ENCODE peak calls at places on chromosomes 11 and 22, in nine cellular contexts. Q, Z, C, A, H, W, K, M and O are unnamed samples.

GRCh38 chr22:45376703-45377102 is 36.7 kb downstream of the SMC1B start:
- DNase-seq in Q (no peak), C (peak), Z (no peak), A (no peak), K (peak), W (no peak), M (no peak), H (no peak), O (peak)

GRCh38 chr11:71947498-71947897 is 18.7 kb downstream of the RNF121 start:
- DNase-seq in W (no peak), M (no peak), A (no peak), K (no peak), Q (no peak), Z (no peak), H (no peak), C (no peak), O (no peak)

GRCh38 chr11:9600166-9600565 is 26.7 kb downstream of the WEE1 start:
- DNase-seq in Q (no peak), Z (no peak), K (no peak), A (no peak), W (no peak), M (no peak), C (no peak), H (no peak), O (no peak)

GRCh38 chr11:35165416-35166368 is 26.7 kb downstream of the CD44 start:
- DNase-seq in W (peak), A (peak), K (peak), C (no peak), Q (peak), H (peak), Z (peak), M (peak), O (no peak)

GRCh38 chr11:11605821-11606450 is 15.9 kb downstream of the GALNT18 start:
- DNase-seq in H (no peak), M (no peak), A (no peak), W (no peak), Z (no peak), K (no peak), C (no peak), Q (no peak), O (no peak)

GRCh38 chr22:19717691-19718254 is 3.5 kb downstream of the SEPTIN5 start:
- DNase-seq in A (peak), M (peak), K (peak), W (peak), H (peak), Q (peak), Z (peak), C (peak), O (peak)

GRCh38 chr22:38570841-38571364 is 920 bp upstream of the DMC1 start:
- DNase-seq in Z (peak), A (peak), W (peak), C (no peak), M (peak), H (no peak), Q (peak), K (peak), O (peak)

GRCh38 chr22:40694409-40694808 is 15.1 kb downstream of the MCHR1 start:
- DNase-seq in Q (no peak), K (no peak), H (no peak), W (no peak), C (no peak), A (no peak), M (no peak), Z (no peak), O (no peak)

GRCh38 chr11:106061936-106062591 is 15.1 kb downstream of the KBTBD3 start:
- DNase-seq in A (no peak), H (no peak), W (no peak), K (no peak), C (no peak), Z (no peak), M (no peak), Q (no peak), O (no peak)

GRCh38 chr11:35109827-35110226 is 29.1 kb upstream of the CD44 start:
- DNase-seq in A (no peak), Z (no peak), C (no peak), W (no peak), Q (no peak), K (no peak), M (no peak), H (no peak), O (no peak)

GRCh38 chr11:23723861-23724260 is 773.0 kb upstream of the LUZP2 start:
- DNase-seq in Q (no peak), H (no peak), K (no peak), C (no peak), M (no peak), A (no peak), Z (no peak), W (peak), O (no peak)

GRCh38 chr22:45491841-45492240 is 10.8 kb upstream of the FBLN1 start:
- DNase-seq in M (no peak), H (no peak), C (no peak), W (no peak), Q (no peak), Z (no peak), K (no peak), A (no peak), O (no peak)

GRCh38 chr22:40534379-40535188 is 101.9 kb downstream of the MRTFA start:
- DNase-seq in K (no peak), A (no peak), Z (no peak), C (no peak), Q (no peak), M (no peak), W (peak), H (no peak), O (no peak)

GRCh38 chr11:109854696-109855095 is 238.5 kb upstream of the ZC3H12C start:
- DNase-seq in W (no peak), C (no peak), Z (no peak), M (no peak), K (no peak), Q (no peak), A (no peak), H (no peak), O (no peak)

GRCh38 chr11:119341222-119342022 is 739 bp upstream of the C1QTNF5 start:
- DNase-seq in K (no peak), C (no peak), M (no peak), A (no peak), Q (no peak), Z (no peak), H (no peak), W (no peak), O (no peak)

GRCh38 chr11:122751298-122752070 is 86.8 kb upstream of the CRTAM start:
- DNase-seq in A (no peak), K (no peak), M (no peak), H (no peak), Z (no peak), W (peak), C (no peak), Q (no peak), O (peak)

GRCh38 chr11:28058333-28058732 is 49.6 kb downstream of the KIF18A start:
- DNase-seq in H (no peak), Q (no peak), K (no peak), A (no peak), W (peak), M (no peak), Z (peak), C (no peak), O (no peak)

GRCh38 chr11:128776434-128777284 is 82.8 kb downstream of the FLI1 start:
- DNase-seq in M (no peak), H (no peak), A (peak), W (peak), C (peak), Z (peak), K (peak), Q (peak), O (no peak)

GRCh38 chr11:75233688-75234295 is 6.8 kb upstream of the TPBGL start:
- DNase-seq in A (peak), Q (peak), K (no peak), W (peak), Z (peak), M (no peak), H (no peak), C (no peak), O (no peak)

GRCh38 chr22:50123119-50123518 is 33.3 kb downstream of the MOV10L1 start:
- DNase-seq in Q (no peak), C (no peak), M (no peak), W (no peak), H (no peak), Z (no peak), K (no peak), A (no peak), O (peak)

GRCh38 chr22:45630436-45630835 is 41.2 kb upstream of the ATXN10 start:
- DNase-seq in Q (no peak), K (no peak), A (peak), M (no peak), C (no peak), W (no peak), H (no peak), Z (no peak), O (no peak)

GRCh38 chr11:35593143-35593542 is 25.1 kb upstream of the FJX1 start:
- DNase-seq in K (no peak), M (no peak), H (no peak), Q (peak), W (peak), A (no peak), Z (no peak), C (no peak), O (no peak)

GRCh38 chr11:70519117-70519516 is 120.8 kb downstream of the CTTN start:
- DNase-seq in A (no peak), C (no peak), H (no peak), W (no peak), Z (no peak), M (no peak), K (no peak), Q (no peak), O (no peak)

GRCh38 chr22:45511847-45512261 is 9.2 kb downstream of the FBLN1 start:
- DNase-seq in A (no peak), K (peak), Q (no peak), H (no peak), Z (no peak), C (peak), M (no peak), W (peak), O (peak)

GRCh38 chr11:96187779-96188624 is 155.0 kb downstream of the MAML2 start:
- DNase-seq in Z (no peak), A (no peak), M (no peak), C (peak), K (no peak), W (peak), H (no peak), Q (no peak), O (no peak)

GRCh38 chr11:65041206-65042035 is at the start of gene SAC3D1:
- DNase-seq in H (peak), K (peak), M (no peak), A (peak), C (no peak), Z (peak), Q (peak), W (peak), O (no peak)

GRCh38 chr11:6485661-6486060 is 4.4 kb downstream of the TIMM10B start:
- DNase-seq in Q (no peak), A (no peak), C (no peak), K (no peak), Z (no peak), H (no peak), M (no peak), W (no peak), O (no peak)

GRCh38 chr22:37223965-37224551 is 11.8 kb upstream of the SSTR3 start:
- DNase-seq in A (no peak), C (no peak), K (no peak), Q (no peak), M (no peak), W (no peak), Z (no peak), H (no peak), O (no peak)

GRCh38 chr11:12744831-12745502 is 70.7 kb downstream of the TEAD1 start:
- DNase-seq in Z (peak), C (no peak), H (no peak), Q (no peak), A (no peak), K (peak), W (peak), M (no peak), O (no peak)

GRCh38 chr11:128405693-128406364 is 181.5 kb downstream of the ETS1 start:
- DNase-seq in A (no peak), W (no peak), Z (no peak), H (no peak), K (no peak), Q (no peak), M (no peak), C (no peak), O (no peak)

GRCh38 chr22:23200896-23201295 is 20.6 kb downstream of the BCR start:
- DNase-seq in H (no peak), Q (no peak), C (no peak), K (no peak), Z (no peak), A (no peak), M (no peak), W (no peak), O (no peak)

GRCh38 chr11:15059132-15059531 is 14.3 kb upstream of the CALCB start:
- DNase-seq in K (no peak), H (no peak), Q (no peak), M (no peak), A (no peak), W (no peak), C (no peak), Z (no peak), O (no peak)

GRCh38 chr11:76834151-76834550 is 26.6 kb upstream of the ACER3 start:
- DNase-seq in W (peak), C (no peak), A (no peak), K (no peak), Z (no peak), H (no peak), M (no peak), Q (no peak), O (no peak)

GRCh38 chr11:57668467-57668890 is 565 bp downstream of the ZDHHC5 start:
- DNase-seq in C (no peak), H (no peak), M (peak), W (no peak), A (no peak), K (no peak), Z (no peak), Q (no peak), O (no peak)

GRCh38 chr11:48013269-48013901 is 33.0 kb downstream of the PTPRJ start:
- DNase-seq in W (peak), Z (no peak), Q (peak), C (no peak), H (no peak), A (peak), M (no peak), K (peak), O (peak)

GRCh38 chr11:134686418-134686817 is 274.4 kb upstream of the B3GAT1 start:
- DNase-seq in H (no peak), Z (peak), C (no peak), K (no peak), A (no peak), W (no peak), Q (no peak), M (no peak), O (no peak)

GRCh38 chr11:118641463-118642019 is 34.1 kb downstream of the PHLDB1 start:
- DNase-seq in Z (no peak), W (no peak), H (no peak), K (peak), M (no peak), A (no peak), Q (peak), C (no peak), O (no peak)

GRCh38 chr22:25694167-25694907 is 47.7 kb upstream of the MYO18B start:
- DNase-seq in A (no peak), M (no peak), Z (no peak), H (no peak), K (no peak), Q (no peak), W (no peak), C (no peak), O (no peak)